ENCODE peak calls at places on chromosomes 1 and 21, in six cellular contexts. One of them, this sample, is unnamed.

GRCh38 chr1:180542530-180543171 is 16.1 kb upstream of the OVAAL start:
- DNase-seq in NCI-H1105: no peak
- DNase-seq in lung microvascular endothelial cell: no peak
- DNase-seq in ACHN: no peak
- DNase-seq in HEK293T: no peak
- DNase-seq in fibroblast of the aortic adventitia: peak
- DNase-seq in this sample: peak

GRCh38 chr1:113783254-113784103 is 24.2 kb upstream of the PHTF1 start:
- DNase-seq in ACHN: no peak
- DNase-seq in lung microvascular endothelial cell: peak
- DNase-seq in fibroblast of the aortic adventitia: peak
- DNase-seq in NCI-H1105: no peak
- DNase-seq in HEK293T: no peak
- DNase-seq in this sample: peak

GRCh38 chr1:64302971-64303370 is 99.5 kb downstream of the UBE2U start:
- DNase-seq in fibroblast of the aortic adventitia: no peak
- DNase-seq in NCI-H1105: no peak
- DNase-seq in HEK293T: no peak
- DNase-seq in ACHN: no peak
- DNase-seq in lung microvascular endothelial cell: no peak
- DNase-seq in this sample: peak

GRCh38 chr1:238302646-238303045 is 411.9 kb upstream of the ZP4 start:
- DNase-seq in ACHN: no peak
- DNase-seq in HEK293T: no peak
- DNase-seq in lung microvascular endothelial cell: no peak
- DNase-seq in NCI-H1105: no peak
- DNase-seq in fibroblast of the aortic adventitia: no peak
- DNase-seq in this sample: no peak

GRCh38 chr21:35139382-35139715 is 90.2 kb upstream of the RUNX1 start:
- DNase-seq in lung microvascular endothelial cell: no peak
- DNase-seq in NCI-H1105: no peak
- DNase-seq in ACHN: no peak
- DNase-seq in fibroblast of the aortic adventitia: no peak
- DNase-seq in HEK293T: no peak
- DNase-seq in this sample: peak

GRCh38 chr1:111789077-111789476 is 33.4 kb downstream of the DDX20 start:
- DNase-seq in fibroblast of the aortic adventitia: no peak
- DNase-seq in NCI-H1105: no peak
- DNase-seq in ACHN: no peak
- DNase-seq in HEK293T: no peak
- DNase-seq in lung microvascular endothelial cell: no peak
- DNase-seq in this sample: no peak

GRCh38 chr1:154969741-154970452 is 650 bp downstream of the SHC1 start:
- DNase-seq in NCI-H1105: no peak
- DNase-seq in fibroblast of the aortic adventitia: no peak
- DNase-seq in HEK293T: no peak
- DNase-seq in ACHN: no peak
- DNase-seq in lung microvascular endothelial cell: peak
- DNase-seq in this sample: no peak

GRCh38 chr1:39142394-39143060 is 62.0 kb upstream of the MACF1 start:
- DNase-seq in lung microvascular endothelial cell: no peak
- DNase-seq in ACHN: no peak
- DNase-seq in fibroblast of the aortic adventitia: no peak
- DNase-seq in HEK293T: no peak
- DNase-seq in NCI-H1105: peak
- DNase-seq in this sample: peak

GRCh38 chr1:83497563-83497962 is 501.4 kb downstream of the TTLL7 start:
- DNase-seq in lung microvascular endothelial cell: no peak
- DNase-seq in NCI-H1105: no peak
- DNase-seq in fibroblast of the aortic adventitia: peak
- DNase-seq in ACHN: peak
- DNase-seq in HEK293T: peak
- DNase-seq in this sample: no peak

GRCh38 chr1:173914366-173914871 is 2.7 kb downstream of the SERPINC1 start:
- DNase-seq in fibroblast of the aortic adventitia: no peak
- DNase-seq in HEK293T: peak
- DNase-seq in ACHN: peak
- DNase-seq in NCI-H1105: no peak
- DNase-seq in lung microvascular endothelial cell: peak
- DNase-seq in this sample: no peak

GRCh38 chr21:34843562-34843961 is 174.8 kb downstream of the CLIC6 start:
- DNase-seq in NCI-H1105: no peak
- DNase-seq in fibroblast of the aortic adventitia: no peak
- DNase-seq in lung microvascular endothelial cell: no peak
- DNase-seq in HEK293T: no peak
- DNase-seq in ACHN: no peak
- DNase-seq in this sample: no peak

GRCh38 chr21:37986751-37987399 is 70.6 kb upstream of the KCNJ6 start:
- DNase-seq in ACHN: no peak
- DNase-seq in NCI-H1105: peak
- DNase-seq in HEK293T: no peak
- DNase-seq in fibroblast of the aortic adventitia: no peak
- DNase-seq in lung microvascular endothelial cell: no peak
- DNase-seq in this sample: no peak

GRCh38 chr1:20574686-20575543 is 14.0 kb upstream of the CDA start:
- DNase-seq in HEK293T: peak
- DNase-seq in lung microvascular endothelial cell: peak
- DNase-seq in ACHN: peak
- DNase-seq in fibroblast of the aortic adventitia: peak
- DNase-seq in NCI-H1105: peak
- DNase-seq in this sample: no peak

GRCh38 chr1:70382682-70383081 is 28.2 kb upstream of the ANKRD13C start:
- DNase-seq in HEK293T: no peak
- DNase-seq in ACHN: peak
- DNase-seq in fibroblast of the aortic adventitia: no peak
- DNase-seq in NCI-H1105: no peak
- DNase-seq in lung microvascular endothelial cell: no peak
- DNase-seq in this sample: no peak

GRCh38 chr1:23701310-23701709 is 9.7 kb downstream of the RPL11 start:
- DNase-seq in lung microvascular endothelial cell: no peak
- DNase-seq in HEK293T: no peak
- DNase-seq in fibroblast of the aortic adventitia: no peak
- DNase-seq in ACHN: no peak
- DNase-seq in NCI-H1105: no peak
- DNase-seq in this sample: no peak

GRCh38 chr1:211378844-211379243 is 52.2 kb downstream of the TRAF5 start:
- DNase-seq in NCI-H1105: no peak
- DNase-seq in lung microvascular endothelial cell: peak
- DNase-seq in ACHN: peak
- DNase-seq in fibroblast of the aortic adventitia: peak
- DNase-seq in HEK293T: no peak
- DNase-seq in this sample: peak

GRCh38 chr1:234962340-234962989 is 166.2 kb downstream of the TOMM20 start:
- DNase-seq in fibroblast of the aortic adventitia: peak
- DNase-seq in lung microvascular endothelial cell: no peak
- DNase-seq in ACHN: peak
- DNase-seq in HEK293T: no peak
- DNase-seq in NCI-H1105: no peak
- DNase-seq in this sample: peak

GRCh38 chr21:45721656-45722055 is 78.1 kb downstream of the PCBP3 start:
- DNase-seq in fibroblast of the aortic adventitia: peak
- DNase-seq in lung microvascular endothelial cell: no peak
- DNase-seq in HEK293T: no peak
- DNase-seq in ACHN: no peak
- DNase-seq in NCI-H1105: no peak
- DNase-seq in this sample: peak